ENCODE peak calls at places on chromosomes 7 and 10, in four cellular contexts. E is IMR-90, H is H9, Q is neuronal stem cell. L is an unnamed sample.

GRCh38 chr7:17392846-17393245 is 94.4 kb downstream of the AHR start:
- DNase-seq in H (no peak), Q (no peak), E (peak), L (no peak)

GRCh38 chr10:33341638-33342037 is 7.2 kb upstream of the NRP1 start:
- DNase-seq in Q (no peak), H (no peak), E (peak), L (no peak)

GRCh38 chr10:44206127-44206818 is 178.6 kb downstream of the CXCL12 start:
- DNase-seq in Q (no peak), H (no peak), E (peak), L (no peak)

GRCh38 chr10:104328916-104329710 is 9.2 kb downstream of the ITPRIP start:
- DNase-seq in Q (peak), E (peak), H (peak), L (peak)

GRCh38 chr7:67525588-67525987 is 529.0 kb downstream of the TYW1 start:
- DNase-seq in Q (no peak), E (no peak), H (peak), L (no peak)

GRCh38 chr7:24750441-24751055 is 6.7 kb downstream of the GSDME start:
- DNase-seq in E (peak), Q (no peak), H (no peak), L (no peak)

GRCh38 chr7:128341733-128342132 is 2.0 kb downstream of the RBM28 start:
- DNase-seq in H (no peak), Q (no peak), E (no peak), L (no peak)

GRCh38 chr10:58316874-58317273 is 17.9 kb upstream of the UBE2D1 start:
- DNase-seq in Q (no peak), H (no peak), E (no peak), L (no peak)

GRCh38 chr7:29587195-29587808 is 23.7 kb downstream of the PRR15 start:
- DNase-seq in H (no peak), E (no peak), Q (no peak), L (no peak)

GRCh38 chr7:52940511-52940910 is 94.9 kb upstream of the POM121L12 start:
- DNase-seq in Q (no peak), E (no peak), H (no peak), L (no peak)

GRCh38 chr7:40780431-40780830 is 645.6 kb downstream of the SUGCT start:
- DNase-seq in H (no peak), E (no peak), Q (no peak), L (no peak)

GRCh38 chr10:17212802-17213204 is 11.3 kb upstream of the TRDMT1 start:
- DNase-seq in E (no peak), H (no peak), Q (no peak), L (peak)

GRCh38 chr10:71726673-71727428 is 7.3 kb upstream of the C10orf105 start:
- DNase-seq in H (no peak), E (no peak), Q (no peak), L (no peak)

GRCh38 chr10:100148353-100149211 is 37.2 kb downstream of the ERLIN1 start:
- DNase-seq in Q (no peak), E (peak), H (no peak), L (peak)

GRCh38 chr10:17009228-17009700 is 120.3 kb downstream of the CUBN start:
- DNase-seq in H (no peak), E (peak), Q (no peak), L (peak)

GRCh38 chr7:150322114-150322832 is 882 bp upstream of the LRRC61 start:
- DNase-seq in Q (no peak), E (no peak), H (no peak), L (no peak)

GRCh38 chr10:6348091-6348862 is 145.5 kb downstream of the PFKFB3 start:
- DNase-seq in Q (no peak), H (no peak), E (no peak), L (no peak)

GRCh38 chr10:129193148-129193547 is 273.9 kb upstream of the MGMT start:
- DNase-seq in E (no peak), Q (no peak), H (no peak), L (no peak)

GRCh38 chr7:51292596-51292995 is 24.0 kb downstream of the COBL start:
- DNase-seq in E (no peak), H (no peak), Q (no peak), L (no peak)

GRCh38 chr10:19847321-19847720 is 31.1 kb downstream of the PLXDC2 start:
- DNase-seq in Q (no peak), E (peak), H (no peak), L (peak)
- H3K18ac ChIP-seq in Q (no peak), E (no peak), H (no peak), L (no peak)

DNA sequence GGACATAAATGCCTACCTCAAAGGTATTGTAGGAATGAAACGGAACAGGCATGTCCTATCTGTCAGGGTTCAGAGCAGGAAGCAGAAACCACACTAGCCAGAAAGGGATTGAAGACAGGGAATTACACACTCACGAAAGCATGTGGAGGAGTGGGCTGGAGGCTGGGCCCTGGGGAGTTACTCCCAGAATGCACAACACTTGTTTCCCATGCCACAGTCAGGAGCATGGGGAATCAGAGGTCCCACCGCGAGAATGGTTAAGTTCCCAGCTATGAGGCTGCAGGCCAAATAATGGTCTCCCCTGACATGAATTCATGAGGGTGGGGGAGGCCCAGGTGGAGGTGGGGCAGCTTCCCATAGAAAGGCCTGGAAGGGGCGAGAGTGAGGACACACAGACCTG is 212.7 kb downstream of the HERPUD2 start:
- DNase-seq in Q (no peak), H (no peak), E (no peak), L (no peak)
- H3K18ac ChIP-seq in Q (peak), H (no peak), E (no peak), L (no peak)

DNA sequence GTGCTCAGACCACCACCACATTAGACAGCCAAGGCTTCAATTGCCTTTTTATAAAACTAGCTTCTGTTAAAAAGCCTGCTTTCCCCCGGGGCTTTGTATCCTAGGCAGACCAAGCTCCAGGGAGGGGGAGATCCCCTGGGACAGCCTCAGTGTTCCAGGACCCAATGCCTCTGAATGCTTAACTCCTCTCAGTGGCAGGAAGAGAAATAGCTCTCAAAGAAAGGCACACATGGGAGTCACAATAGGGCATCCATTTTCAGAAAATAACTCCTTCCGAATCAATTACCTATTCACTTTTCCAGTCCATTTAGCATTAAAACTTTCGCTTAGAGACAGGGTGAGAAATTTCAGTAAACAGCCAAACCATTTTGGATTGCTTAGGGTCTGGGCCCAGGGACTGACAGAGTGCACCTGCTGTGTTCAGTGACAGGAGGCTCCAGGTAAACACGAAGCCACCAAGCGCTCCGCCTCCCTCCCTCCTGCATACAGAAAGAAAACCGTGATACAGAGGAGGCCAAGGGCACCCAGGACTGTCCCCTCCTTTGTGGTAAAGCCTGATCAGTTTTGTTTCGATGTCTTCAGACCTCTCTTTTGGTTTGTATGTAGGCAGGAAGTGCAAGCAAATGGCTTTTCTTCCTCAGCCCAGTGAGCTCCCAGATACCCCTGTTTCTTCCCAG is 599.7 kb downstream of the KCNMA1 start:
- DNase-seq in E (no peak), Q (peak), H (no peak), L (no peak)
- H3K18ac ChIP-seq in E (no peak), Q (no peak), H (no peak), L (no peak)

GRCh38 chr10:113712755-113713154 is 33.0 kb downstream of the CASP7 start:
- DNase-seq in H (peak), Q (no peak), E (no peak), L (no peak)

GRCh38 chr10:113713297-113713982 is 33.7 kb downstream of the CASP7 start:
- DNase-seq in Q (no peak), E (no peak), H (no peak), L (no peak)

GRCh38 chr10:113709221-113709838 is 29.6 kb downstream of the CASP7 start:
- DNase-seq in E (peak), Q (no peak), H (no peak), L (peak)

GRCh38 chr10:113711142-113711541 is 31.4 kb downstream of the CASP7 start:
- DNase-seq in E (no peak), Q (no peak), H (no peak), L (no peak)

GRCh38 chr10:113712024-113712423 is 32.3 kb downstream of the CASP7 start:
- DNase-seq in H (no peak), Q (no peak), E (no peak), L (no peak)
- H3K18ac ChIP-seq in H (no peak), Q (no peak), E (no peak), L (no peak)

GRCh38 chr7:69722836-69723235 is 124.6 kb downstream of the AUTS2 start:
- DNase-seq in H (no peak), E (no peak), Q (no peak), L (no peak)
- H3K18ac ChIP-seq in H (no peak), E (no peak), Q (no peak), L (no peak)

DNA sequence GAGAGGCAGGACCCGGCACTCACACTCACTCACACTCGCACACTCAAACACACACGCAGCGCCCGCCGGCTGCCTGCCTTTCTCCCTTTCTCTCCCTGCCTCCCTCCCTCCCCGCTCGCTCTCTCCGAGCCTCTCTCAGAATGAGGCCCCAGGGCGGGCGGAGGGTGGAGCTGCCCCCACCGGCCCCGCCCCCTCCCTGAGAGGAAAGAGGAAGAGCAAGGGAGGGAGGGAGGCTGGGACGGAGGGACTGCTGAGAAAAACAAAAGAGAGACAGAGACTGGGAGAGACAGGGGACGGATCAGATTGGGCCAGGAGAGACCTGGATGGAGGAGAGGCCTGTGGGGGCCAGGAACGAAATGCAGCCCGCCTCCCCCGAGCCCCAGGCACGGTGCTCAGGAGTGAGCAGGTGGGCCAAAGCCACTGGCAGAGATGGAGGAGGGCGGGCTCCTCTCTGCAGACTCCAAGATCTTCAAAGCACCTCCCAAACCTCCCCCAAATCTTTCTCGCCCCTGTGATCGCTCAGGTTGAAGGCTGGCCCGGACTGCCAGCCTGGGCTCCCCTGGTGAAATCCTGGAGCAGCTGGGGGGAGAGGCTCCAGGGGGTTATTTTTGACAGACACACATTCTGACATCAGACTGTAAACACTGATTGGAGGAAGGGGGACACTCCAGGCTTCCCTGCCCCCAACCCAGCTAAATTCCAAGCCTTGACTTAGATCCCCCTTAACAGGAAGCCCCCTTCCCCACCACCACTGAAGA is 5.1 kb downstream of the LDB1 start:
- DNase-seq in Q (peak), H (peak), E (peak), L (peak)
- H3K18ac ChIP-seq in Q (peak), H (no peak), E (peak), L (peak)

DNA sequence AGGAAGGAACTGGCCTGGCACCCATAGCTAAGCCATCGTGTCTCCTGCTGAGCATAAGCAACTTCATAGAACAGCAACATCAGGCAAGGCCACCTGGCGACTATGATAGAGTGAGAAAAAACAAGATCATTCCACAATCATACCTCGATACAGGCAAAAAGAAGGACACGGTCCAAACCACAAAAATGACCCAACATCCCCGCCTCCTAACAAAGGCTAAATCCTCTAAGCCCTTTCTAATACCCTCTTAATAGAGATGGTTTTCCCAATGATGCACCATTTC is 40.2 kb upstream of the SVOPL start:
- DNase-seq in H (no peak), E (no peak), Q (no peak), L (no peak)
- H3K18ac ChIP-seq in H (no peak), E (no peak), Q (no peak), L (no peak)